ENCODE peak calls at places on chromosomes 11 and 22, in four cellular contexts. M is psoas muscle, T is AG04450, P is A549. V is an unnamed sample.

GRCh38 chr11:78432058-78432515 is 14.5 kb upstream of the GAB2 start:
- DNase-seq in M (no peak), T (no peak), P (peak), V (no peak)

GRCh38 chr22:29947410-29948387 is 64.7 kb downstream of the MTMR3 start:
- DNase-seq in M (no peak), T (no peak), P (no peak), V (no peak)

GRCh38 chr22:25448435-25449051 is 115.9 kb upstream of the GRK3 start:
- DNase-seq in M (no peak), T (no peak), P (no peak), V (no peak)

GRCh38 chr11:12556788-12557384 is 117.3 kb upstream of the TEAD1 start:
- DNase-seq in M (peak), T (peak), P (peak), V (peak)

GRCh38 chr11:5234390-5234834 is at the start of gene HBD:
- DNase-seq in M (no peak), T (peak), P (no peak), V (no peak)

GRCh38 chr22:39439170-39439569 is 17.6 kb upstream of the MGAT3 start:
- DNase-seq in M (no peak), T (no peak), P (peak), V (no peak)

GRCh38 chr11:78203184-78203583 is 14.5 kb downstream of the USP35 start:
- DNase-seq in M (no peak), T (no peak), P (no peak), V (no peak)

GRCh38 chr11:130531061-130531460 is 82.6 kb downstream of the ADAMTS15 start:
- DNase-seq in M (no peak), T (no peak), P (no peak), V (no peak)

GRCh38 chr22:35439365-35439717 is 39.4 kb downstream of the MCM5 start:
- DNase-seq in M (no peak), T (no peak), P (no peak), V (no peak)

GRCh38 chr11:3626250-3626960 is 15.4 kb downstream of the ART5 start:
- DNase-seq in M (peak), T (no peak), P (no peak), V (no peak)

GRCh38 chr11:92638678-92639077 is 330.8 kb upstream of the MTNR1B start:
- DNase-seq in M (no peak), T (no peak), P (peak), V (no peak)

GRCh38 chr11:27933992-27934829 is 173.7 kb downstream of the KIF18A start:
- DNase-seq in M (no peak), T (peak), P (peak), V (peak)

GRCh38 chr11:71490731-71491390 is 36.2 kb upstream of the KRTAP5-7 start:
- DNase-seq in M (no peak), T (no peak), P (no peak), V (no peak)

GRCh38 chr22:22691055-22691454 is 46.6 kb downstream of the GGTLC2 start:
- DNase-seq in M (no peak), T (no peak), P (no peak), V (no peak)

GRCh38 chr11:65504671-65505433 is 6.0 kb downstream of the MALAT1 start:
- DNase-seq in M (no peak), T (no peak), P (peak), V (no peak)

GRCh38 chr11:112734207-112734606 is 227.0 kb upstream of the NCAM1 start:
- DNase-seq in M (no peak), T (no peak), P (no peak), V (peak)

GRCh38 chr22:26756675-26757293 is 99.4 kb downstream of the MIAT start:
- DNase-seq in M (peak), T (no peak), P (no peak), V (peak)

GRCh38 chr11:134714021-134714656 is 302.1 kb upstream of the B3GAT1 start:
- DNase-seq in M (no peak), T (no peak), P (no peak), V (no peak)

GRCh38 chr22:17782158-17782557 is 7.9 kb upstream of the BID start:
- DNase-seq in M (peak), T (no peak), P (no peak), V (no peak)

GRCh38 chr22:46604306-46604690 is 15.9 kb upstream of the GRAMD4 start:
- DNase-seq in M (no peak), T (no peak), P (no peak), V (no peak)

GRCh38 chr11:73597340-73597955 is 464 bp downstream of the FAM168A start:
- DNase-seq in M (no peak), T (no peak), P (no peak), V (peak)
- H3K27ac ChIP-seq in M (peak), T (no peak), P (peak), V (peak)

GRCh38 chr11:69601346-69601975 is 39.5 kb upstream of the CCND1 start:
- DNase-seq in M (no peak), T (no peak), P (no peak), V (no peak)
- H3K27ac ChIP-seq in M (no peak), T (no peak), P (no peak), V (no peak)

GRCh38 chr11:43797337-43797736 is 83.3 kb upstream of the ALKBH3 start:
- DNase-seq in M (no peak), T (no peak), P (no peak), V (no peak)
- H3K27ac ChIP-seq in M (no peak), T (no peak), P (no peak), V (no peak)

GRCh38 chr11:126115820-126116319 is 53.2 kb upstream of the CDON start:
- DNase-seq in M (peak), T (peak), P (peak), V (no peak)
- H3K27ac ChIP-seq in M (peak), T (no peak), P (peak), V (peak)

GRCh38 chr22:42717197-42717967 is 3.3 kb downstream of the A4GALT start:
- DNase-seq in M (no peak), T (no peak), P (peak), V (no peak)
- H3K27ac ChIP-seq in M (no peak), T (no peak), P (peak), V (peak)